ENCODE peak calls at places on chromosome 10, in seven cellular contexts. C is H1, I is IMR-90, D is H9, B is neuronal stem cell, O is mesenchymal stem cell, S is trophoblast cell. W is an unnamed sample.
A peak's percentile ranks its signal among the peaks of the same experiment; 100 is the strongest.

GRCh38 chr10:22682237-22683192 is 31.9 kb downstream of the PIP4K2A start:
- DNase-seq in B (no peak), D (no peak), S (no peak), C (no peak), I (peak; percentile 58), O (peak; percentile 81), W (no peak)

GRCh38 chr10:103545771-103546281 is 52.3 kb downstream of the NEURL1 start:
- DNase-seq in O (no peak), S (no peak), B (no peak), D (peak; percentile 14), C (no peak), I (no peak), W (no peak)

GRCh38 chr10:18607979-18608378 is 43.4 kb downstream of the NSUN6 start:
- DNase-seq in C (no peak), O (no peak), I (peak; percentile 31), S (no peak), B (no peak), D (no peak), W (no peak)

GRCh38 chr10:54372164-54372563 is 428.9 kb downstream of the PCDH15 start:
- DNase-seq in B (no peak), I (no peak), C (no peak), D (no peak), S (no peak), O (no peak), W (no peak)

GRCh38 chr10:132654708-132655661 is 117.4 kb downstream of the INPP5A start:
- DNase-seq in B (peak; percentile 61), O (peak; percentile 58), C (peak; percentile 39), I (peak; percentile 55), D (peak; percentile 79), S (peak; percentile 66), W (peak; percentile 62)

GRCh38 chr10:121027390-121027789 is 176.2 kb downstream of the WDR11 start:
- DNase-seq in C (no peak), D (no peak), I (no peak), S (no peak), O (no peak), B (no peak), W (peak; percentile 7)

GRCh38 chr10:84540617-84541288 is 212.4 kb downstream of the CCSER2 start:
- DNase-seq in O (peak; percentile 71), S (peak; percentile 79), B (peak; percentile 67), I (peak; percentile 44), C (no peak), D (peak; percentile 88), W (peak; percentile 80)

GRCh38 chr10:133127291-133128125 is 32.5 kb upstream of the KNDC1 start:
- DNase-seq in D (peak; percentile 65), O (no peak), C (no peak), I (no peak), S (no peak), B (no peak), W (no peak)

GRCh38 chr10:88525371-88526079 is 57.6 kb downstream of the RNLS start:
- DNase-seq in B (no peak), D (no peak), I (peak; percentile 72), S (no peak), C (no peak), O (peak; percentile 65), W (no peak)

GRCh38 chr10:5391780-5392179 is 12.8 kb downstream of the TUBAL3 start:
- DNase-seq in D (no peak), I (no peak), C (no peak), B (no peak), O (no peak), S (no peak), W (no peak)

GRCh38 chr10:21599582-21599981 is 65.5 kb downstream of the MLLT10 start:
- DNase-seq in D (no peak), C (no peak), S (no peak), B (no peak), O (no peak), I (no peak), W (peak; percentile 38)

GRCh38 chr10:43965033-43965917 is 316.6 kb upstream of the ZNF32 start:
- DNase-seq in D (no peak), I (peak; percentile 26), O (peak; percentile 68), C (no peak), B (no peak), S (no peak), W (peak; percentile 14)

GRCh38 chr10:43964486-43964885 is 315.8 kb upstream of the ZNF32 start:
- DNase-seq in O (peak; percentile 2), D (no peak), I (no peak), S (no peak), C (no peak), B (no peak), W (no peak)

GRCh38 chr10:43968076-43968475 is 319.4 kb upstream of the ZNF32 start:
- DNase-seq in S (no peak), B (no peak), O (no peak), D (no peak), I (no peak), C (no peak), W (no peak)

GRCh38 chr10:43966571-43966965 is 317.9 kb upstream of the ZNF32 start:
- DNase-seq in O (no peak), C (no peak), S (no peak), I (no peak), B (no peak), D (no peak), W (no peak)

DNA sequence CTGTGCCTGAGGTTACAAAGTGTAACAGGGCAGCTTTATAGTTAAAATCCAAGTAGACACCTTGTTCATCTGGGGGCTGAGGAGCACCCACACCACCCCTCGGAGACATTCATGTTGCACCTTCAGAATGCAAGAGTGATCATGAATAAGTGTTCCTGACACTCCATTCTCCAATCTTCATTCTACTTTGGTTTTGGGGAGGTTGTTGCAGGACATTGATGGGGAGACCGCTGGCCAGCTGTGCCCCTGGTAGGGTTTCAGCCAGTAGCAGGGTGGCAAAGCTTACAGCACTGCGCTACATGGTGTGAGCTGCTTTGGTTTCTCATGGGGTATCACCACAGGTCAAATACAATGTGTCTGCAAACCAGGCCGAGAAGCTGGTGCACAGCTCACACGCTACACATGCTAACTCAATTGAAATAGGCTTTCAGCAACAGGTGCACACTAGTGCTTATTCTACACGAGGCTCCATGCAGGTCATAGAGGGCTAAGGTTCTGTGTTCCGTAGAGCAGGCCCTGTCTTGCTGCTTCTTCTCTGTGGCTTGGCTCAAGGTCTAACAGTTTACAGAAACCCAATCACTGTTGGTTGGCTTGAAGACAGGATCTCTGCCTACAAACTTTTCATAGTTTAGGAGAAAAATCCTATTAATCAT is 317.4 kb upstream of the ZNF32 start:
- DNase-seq in B (no peak), D (no peak), S (no peak), C (no peak), I (no peak), O (peak; percentile 3), W (no peak)
- H2BK5ac ChIP-seq in B (no peak overlapping the region), D (no peak overlapping the region), S (no peak overlapping the region), C (no peak overlapping the region), I (no peak overlapping the region), O (no peak overlapping the region), W (no peak overlapping the region)

GRCh38 chr10:79335094-79335469 is 12.2 kb upstream of the PPIF start:
- DNase-seq in S (no peak), I (no peak), B (no peak), C (no peak), D (no peak), O (no peak), W (no peak)

GRCh38 chr10:79334573-79334972 is 12.7 kb upstream of the PPIF start:
- DNase-seq in S (no peak), I (no peak), D (no peak), O (no peak), C (no peak), B (no peak), W (no peak)

GRCh38 chr10:79336739-79337138 is 10.5 kb upstream of the PPIF start:
- DNase-seq in C (no peak), B (no peak), I (no peak), O (no peak), S (no peak), D (peak; percentile 50), W (peak; percentile 66)

GRCh38 chr10:79335470-79336235 is 11.6 kb upstream of the PPIF start:
- DNase-seq in C (no peak), D (no peak), B (no peak), O (no peak), S (no peak), I (no peak), W (no peak)

DNA sequence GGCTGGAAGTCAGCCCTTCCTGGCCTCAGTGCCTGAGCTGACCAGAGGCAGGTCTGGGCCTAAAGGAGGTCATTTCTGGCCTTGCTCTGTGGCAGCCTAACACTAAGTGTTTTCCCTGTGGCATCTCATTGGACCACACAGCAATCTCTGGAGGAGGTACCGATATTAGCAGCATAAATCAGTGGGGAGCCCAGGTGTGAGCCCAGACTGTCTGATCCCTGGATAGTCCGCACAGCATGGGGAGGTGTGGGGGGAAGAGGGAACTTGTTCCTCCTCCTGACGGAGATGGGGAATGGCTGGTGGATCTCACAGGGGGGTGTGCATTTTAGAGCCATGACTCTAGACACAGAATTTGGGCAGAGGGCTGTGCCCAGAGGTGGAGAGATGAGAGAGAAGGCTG is 11.0 kb upstream of the PPIF start:
- DNase-seq in B (no peak), D (no peak), S (no peak), I (no peak), O (no peak), C (no peak), W (no peak)
- H3K4me2 ChIP-seq in B (no peak overlapping the region), D (no peak overlapping the region), S (no peak overlapping the region), I (no peak overlapping the region), O (no peak overlapping the region), C (no peak overlapping the region), W (no peak overlapping the region)

GRCh38 chr10:79380918-79381775 is 33.9 kb downstream of the PPIF start:
- DNase-seq in B (no peak), D (peak; percentile 26), C (no peak), S (no peak), O (no peak), I (no peak), W (no peak)

GRCh38 chr10:79379512-79380124 is 32.3 kb downstream of the PPIF start:
- DNase-seq in O (no peak), S (no peak), C (no peak), D (peak; percentile 22), I (no peak), B (no peak), W (no peak)

GRCh38 chr10:79381804-79382221 is 34.5 kb downstream of the PPIF start:
- DNase-seq in D (peak; percentile 39), I (peak; percentile 84), O (peak; percentile 91), S (no peak), B (no peak), C (no peak), W (peak; percentile 80)

GRCh38 chr10:79378647-79379511 is 31.6 kb downstream of the PPIF start:
- DNase-seq in D (peak; percentile 18), S (no peak), B (no peak), I (no peak), O (no peak), C (no peak), W (no peak)

GRCh38 chr10:79380125-79380917 is 33.1 kb downstream of the PPIF start:
- DNase-seq in S (no peak), D (peak; percentile 19), B (no peak), O (peak; percentile 86), C (no peak), I (peak; percentile 44), W (no peak)
- H3K9ac ChIP-seq in S (no peak overlapping the region), D (no peak overlapping the region), B (peak overlapping the region; percentile 14), O (peak overlapping the region; percentile 70), C (no peak overlapping the region), I (no peak overlapping the region), W (no peak overlapping the region)

DNA sequence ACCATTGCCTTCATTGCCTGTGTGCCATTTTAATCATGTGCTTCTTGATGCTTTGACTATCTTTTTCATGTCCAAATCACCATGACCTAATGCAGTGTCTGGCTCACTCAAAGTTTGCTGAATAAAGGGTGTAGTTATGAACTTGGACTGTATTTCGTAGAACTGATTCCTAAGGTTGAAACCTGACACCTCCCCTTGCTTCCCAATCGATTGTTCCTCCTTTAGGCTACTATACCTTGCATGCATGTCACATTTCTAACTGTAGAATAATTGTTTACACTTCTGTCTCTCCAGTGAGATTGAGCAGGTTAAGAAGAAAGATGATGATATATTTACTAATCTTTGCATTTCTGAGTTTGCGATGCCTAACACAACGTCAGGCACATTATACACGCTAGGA is 41.0 kb upstream of the CDK1 start:
- DNase-seq in S (no peak), D (no peak), B (no peak), C (no peak), I (no peak), O (no peak), W (no peak)
- H2BK5ac ChIP-seq in S (no peak overlapping the region), D (no peak overlapping the region), B (no peak overlapping the region), C (no peak overlapping the region), I (no peak overlapping the region), O (no peak overlapping the region), W (no peak overlapping the region)